ENCODE peak calls at places on chromosomes 1 and 21, in seven cellular contexts. G is lower leg skin; T is CD8-positive, alpha-beta T cell; X is cardiac muscle cell; Q is HFF-Myc; K is tibial nerve; U is effector memory CD4-positive, alpha-beta T cell. B is an unnamed sample.

GRCh38 chr1:89941110-89941770 is 53.7 kb upstream of the ZNF326 start:
- DNase-seq in G (no peak), T (no peak), X (no peak), Q (no peak), K (no peak), U (no peak), B (no peak)

GRCh38 chr1:43444151-43444826 is 9.4 kb downstream of the HYI start:
- DNase-seq in G (peak; percentile 73), T (no peak), X (no peak), Q (no peak), K (no peak), U (no peak), B (no peak)

GRCh38 chr1:202802998-202803932 is 5.0 kb downstream of the KDM5B start:
- DNase-seq in G (peak; percentile 50), T (no peak), X (peak; percentile 69), Q (no peak), K (no peak), U (no peak), B (no peak)

GRCh38 chr21:18951291-18952038 is 547.9 kb upstream of the TMPRSS15 start:
- DNase-seq in G (no peak), T (no peak), X (no peak), Q (no peak), K (no peak), U (no peak), B (no peak)

GRCh38 chr21:40143822-40144525 is 276.7 kb downstream of the PCP4 start:
- DNase-seq in G (no peak), T (no peak), X (peak; percentile 44), Q (peak; percentile 3), K (peak; percentile 69), U (no peak), B (peak; percentile 54)

GRCh38 chr1:119748040-119748439 is 20.7 kb downstream of the HMGCS2 start:
- DNase-seq in G (no peak), T (no peak), X (no peak), Q (no peak), K (no peak), U (no peak), B (no peak)

GRCh38 chr21:42513151-42513984 is at the start of gene SLC37A1:
- DNase-seq in G (peak; percentile 86), T (peak; percentile 66), X (no peak), Q (no peak), K (no peak), U (peak; percentile 34), B (no peak)

GRCh38 chr1:56627636-56628039 is 17.5 kb upstream of the PRKAA2 start:
- DNase-seq in G (no peak), T (no peak), X (no peak), Q (no peak), K (no peak), U (no peak), B (no peak)

GRCh38 chr1:64940026-64940425 is 26.3 kb downstream of the JAK1 start:
- DNase-seq in G (no peak), T (no peak), X (no peak), Q (no peak), K (no peak), U (no peak), B (no peak)

GRCh38 chr1:63343922-63344321 is 21.6 kb downstream of the FOXD3 start:
- DNase-seq in G (no peak), T (no peak), X (no peak), Q (no peak), K (no peak), U (no peak), B (no peak)

GRCh38 chr1:224092601-224093000 is 21.3 kb upstream of the FBXO28 start:
- DNase-seq in G (no peak), T (no peak), X (no peak), Q (no peak), K (no peak), U (no peak), B (no peak)

GRCh38 chr1:15345711-15346355 is 63.9 kb upstream of the EFHD2 start:
- DNase-seq in G (peak; percentile 93), T (peak; percentile 80), X (no peak), Q (no peak), K (no peak), U (peak; percentile 50), B (peak; percentile 85)

GRCh38 chr1:221089273-221089672 is 210.0 kb downstream of the HLX start:
- DNase-seq in G (no peak), T (no peak), X (peak; percentile 13), Q (no peak), K (no peak), U (no peak), B (no peak)

GRCh38 chr1:923131-923990 is at the start of gene SAMD11:
- DNase-seq in G (peak; percentile 93), T (peak; percentile 82), X (peak; percentile 91), Q (no peak), K (peak; percentile 76), U (peak; percentile 45), B (peak; percentile 97)

GRCh38 chr1:92854386-92854785 is 22.5 kb downstream of the RPL5 start:
- DNase-seq in G (no peak), T (no peak), X (no peak), Q (no peak), K (no peak), U (no peak), B (no peak)

GRCh38 chr1:43530483-43531452 is at the start of gene PTPRF:
- DNase-seq in G (peak; percentile 93), T (no peak), X (peak; percentile 65), Q (no peak), K (no peak), U (no peak), B (peak; percentile 61)

GRCh38 chr1:220708929-220709801 is 19.0 kb downstream of the C1orf115 start:
- DNase-seq in G (no peak), T (no peak), X (no peak), Q (no peak), K (no peak), U (no peak), B (no peak)

GRCh38 chr21:16193758-16194606 is 464.2 kb downstream of the USP25 start:
- DNase-seq in G (no peak), T (no peak), X (peak; percentile 87), Q (peak; percentile 71), K (peak; percentile 70), U (no peak), B (no peak)

GRCh38 chr1:111992396-111992985 is 3.0 kb upstream of the KCND3 start:
- DNase-seq in G (no peak), T (no peak), X (no peak), Q (no peak), K (no peak), U (no peak), B (no peak)

GRCh38 chr1:60281360-60281932 is 207.9 kb upstream of the C1orf87 start:
- DNase-seq in G (peak; percentile 88), T (no peak), X (peak; percentile 88), Q (peak; percentile 19), K (peak; percentile 70), U (no peak), B (peak; percentile 75)

GRCh38 chr1:27864264-27864895 is 8.0 kb upstream of the THEMIS2 start:
- DNase-seq in G (no peak), T (no peak), X (no peak), Q (no peak), K (no peak), U (no peak), B (peak; percentile 62)

GRCh38 chr1:181119076-181119989 is 30.8 kb downstream of the IER5 start:
- DNase-seq in G (no peak), T (no peak), X (no peak), Q (no peak), K (no peak), U (no peak), B (no peak)

GRCh38 chr1:151047591-151047924 is at the start of gene C1orf56:
- DNase-seq in G (peak; percentile 91), T (peak; percentile 82), X (peak; percentile 82), Q (no peak), K (peak; percentile 49), U (peak; percentile 50), B (peak; percentile 71)

GRCh38 chr21:37742532-37742931 is 173.7 kb downstream of the KCNJ6 start:
- DNase-seq in G (no peak), T (no peak), X (no peak), Q (no peak), K (no peak), U (no peak), B (no peak)

DNA sequence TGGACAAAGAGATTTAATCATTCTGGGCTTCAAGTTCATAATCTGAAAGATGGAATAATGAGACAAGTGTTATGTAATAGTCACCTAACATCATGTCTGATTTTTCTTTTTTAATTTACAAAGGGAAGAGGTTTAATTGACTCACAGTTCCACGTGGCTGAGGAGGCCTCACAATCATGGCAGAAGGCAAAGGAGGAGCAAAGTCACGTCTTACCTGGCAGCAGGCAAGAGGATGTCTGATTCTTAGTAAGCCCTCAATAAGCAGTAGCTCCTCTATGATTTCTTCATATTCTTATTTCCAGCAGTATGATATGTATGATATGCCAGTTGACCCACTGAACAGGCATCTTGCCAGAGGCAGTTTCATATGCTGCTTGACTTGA is 152.7 kb downstream of the S1PR1 start:
- DNase-seq in G (no peak), T (no peak), X (no peak), Q (no peak), K (no peak), U (no peak), B (no peak)
- H3K4me3 ChIP-seq in G (no peak overlapping the region), T (no peak overlapping the region), X (no peak overlapping the region), Q (no peak overlapping the region), K (no peak overlapping the region), U (no peak overlapping the region), B (no peak overlapping the region)

DNA sequence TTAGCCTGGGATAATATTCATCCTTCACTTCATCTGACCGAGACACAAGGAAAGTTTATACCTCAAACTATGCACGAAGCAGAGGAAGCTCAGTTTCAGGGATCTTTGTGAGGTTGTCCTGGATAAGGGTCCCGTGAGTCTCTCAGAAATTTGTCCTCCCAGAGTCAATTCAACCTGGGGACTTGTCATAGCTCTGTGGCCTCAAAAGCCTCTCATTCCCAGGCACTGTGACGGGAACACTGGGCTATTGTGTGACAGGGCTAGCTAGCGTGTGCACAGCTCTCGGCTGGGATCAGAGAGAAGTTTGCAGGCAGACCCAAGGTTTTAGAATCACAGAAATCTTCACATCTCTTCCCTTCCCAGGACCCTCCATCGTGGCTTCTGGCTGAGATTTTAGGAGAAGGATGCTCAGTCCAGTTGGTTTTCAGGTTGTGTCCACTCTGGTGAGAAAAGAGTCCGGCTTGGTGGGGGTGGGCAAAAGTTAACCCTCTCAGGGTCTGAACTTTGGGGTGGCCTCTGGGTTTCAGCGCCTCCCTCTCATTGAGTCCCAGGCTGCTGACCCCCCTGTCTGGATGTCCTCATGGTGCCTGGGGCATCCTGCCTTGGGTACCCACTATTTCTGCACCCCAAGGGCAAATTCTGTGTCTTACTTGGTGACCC is 20.4 kb upstream of the LBR start:
- DNase-seq in G (no peak), T (peak; percentile 43), X (no peak), Q (no peak), K (no peak), U (no peak), B (no peak)
- H3K4me3 ChIP-seq in G (no peak overlapping the region), T (no peak overlapping the region), X (no peak overlapping the region), Q (no peak overlapping the region), K (no peak overlapping the region), U (no peak overlapping the region), B (no peak overlapping the region)

GRCh38 chr21:36113647-36114428 is 21.0 kb upstream of the CBR3 start:
- DNase-seq in G (no peak), T (no peak), X (no peak), Q (no peak), K (no peak), U (peak; percentile 68), B (no peak)
- H3K4me3 ChIP-seq in G (no peak overlapping the region), T (peak overlapping the region; percentile 71), X (no peak overlapping the region), Q (no peak overlapping the region), K (no peak overlapping the region), U (peak overlapping the region; percentile 56), B (no peak overlapping the region)

DNA sequence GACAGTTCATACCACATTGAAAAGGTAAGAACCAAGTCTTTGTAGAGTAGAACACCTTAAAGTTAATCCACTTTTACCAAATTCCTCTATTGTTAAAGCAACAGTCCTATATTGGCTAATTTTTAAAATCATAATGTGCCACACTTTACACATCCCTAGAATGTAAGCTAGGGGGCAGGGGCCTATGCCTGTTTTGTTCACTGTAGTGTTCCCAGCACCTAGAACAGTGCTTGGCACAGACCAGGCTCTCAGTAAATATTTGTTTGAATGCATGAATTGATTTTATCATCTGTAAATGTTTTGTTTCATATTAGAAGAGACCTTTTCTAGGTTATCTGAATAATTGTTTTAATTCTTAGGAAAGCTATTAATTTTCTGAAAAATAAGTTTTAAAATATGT is 9.1 kb downstream of the SMAP2 start:
- DNase-seq in G (no peak), T (no peak), X (no peak), Q (no peak), K (no peak), U (no peak), B (no peak)
- H3K4me3 ChIP-seq in G (no peak overlapping the region), T (peak overlapping the region; percentile 50), X (no peak overlapping the region), Q (no peak overlapping the region), K (no peak overlapping the region), U (peak overlapping the region; percentile 31), B (no peak overlapping the region)

B was measured in aorta.